ENCODE peak calls at places on chromosomes 16 and 17, in four cellular contexts. One of them, this sample, is unnamed. For H3K9me3, the result is how much of the 10 kb centered on the place peaks cover.

GRCh38 chr17:81387235-81388060 is 7.8 kb upstream of the BAHCC1 start:
- DNase-seq in endodermal cell: peak
- DNase-seq in A549: peak
- DNase-seq in adrenal gland: peak
- DNase-seq in this sample: peak

GRCh38 chr17:81094744-81095607 is 60.0 kb downstream of the BAIAP2 start:
- DNase-seq in endodermal cell: peak
- DNase-seq in A549: peak
- DNase-seq in adrenal gland: peak
- DNase-seq in this sample: peak

GRCh38 chr17:17993366-17993765 is 20.7 kb downstream of the DRC3 start:
- DNase-seq in endodermal cell: no peak
- DNase-seq in A549: no peak
- DNase-seq in adrenal gland: peak
- DNase-seq in this sample: no peak

GRCh38 chr17:20074489-20074888 is 65.3 kb downstream of the SPECC1 start:
- DNase-seq in endodermal cell: no peak
- DNase-seq in A549: no peak
- DNase-seq in adrenal gland: no peak
- DNase-seq in this sample: no peak

GRCh38 chr17:81817758-81818147 is 13.8 kb downstream of the GCGR start:
- DNase-seq in endodermal cell: no peak
- DNase-seq in A549: no peak
- DNase-seq in adrenal gland: no peak
- DNase-seq in this sample: no peak

GRCh38 chr17:49777577-49777976 is 10.9 kb upstream of the KAT7 start:
- DNase-seq in endodermal cell: no peak
- DNase-seq in A549: no peak
- DNase-seq in adrenal gland: no peak
- DNase-seq in this sample: no peak

GRCh38 chr17:34635876-34636275 is 56.5 kb downstream of the TMEM132E start:
- DNase-seq in endodermal cell: no peak
- DNase-seq in A549: no peak
- DNase-seq in adrenal gland: no peak
- DNase-seq in this sample: no peak

GRCh38 chr16:85193876-85194275 is 81.6 kb upstream of the CIBAR2 start:
- DNase-seq in endodermal cell: no peak
- DNase-seq in A549: no peak
- DNase-seq in adrenal gland: peak
- DNase-seq in this sample: no peak

DNA sequence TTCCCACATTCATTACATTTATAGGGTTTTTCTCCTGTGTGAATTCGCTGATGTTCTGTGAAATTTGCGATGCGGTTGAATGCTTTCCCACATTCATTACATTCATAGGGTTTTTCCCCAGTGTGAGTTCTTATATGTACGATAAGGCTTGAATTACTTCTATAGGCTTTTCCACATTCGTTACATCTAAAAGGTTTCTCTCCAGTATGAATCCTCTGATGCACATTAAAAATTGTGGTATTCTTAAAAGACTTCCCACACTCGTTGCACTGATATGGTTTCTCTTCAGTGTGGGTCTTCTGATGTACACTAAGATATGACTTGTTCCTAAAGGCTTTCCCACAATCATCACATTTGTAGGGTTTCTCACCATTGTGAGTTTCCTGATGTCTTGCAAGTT is 30.4 kb downstream of the ZNF624 start:
- DNase-seq in endodermal cell: no peak
- DNase-seq in A549: no peak
- DNase-seq in adrenal gland: no peak
- DNase-seq in this sample: no peak
- H3K9me3 ChIP-seq in endodermal cell: half or more
- H3K9me3 ChIP-seq in A549: half or more
- H3K9me3 ChIP-seq in adrenal gland: half or more
- H3K9me3 ChIP-seq in this sample: half or more

GRCh38 chr17:14882131-14882530 is 383.0 kb downstream of the PMP22 start:
- DNase-seq in endodermal cell: no peak
- DNase-seq in A549: no peak
- DNase-seq in adrenal gland: no peak
- DNase-seq in this sample: no peak

GRCh38 chr17:14886200-14886739 is 378.9 kb downstream of the PMP22 start:
- DNase-seq in endodermal cell: peak
- DNase-seq in A549: no peak
- DNase-seq in adrenal gland: no peak
- DNase-seq in this sample: no peak
- H3K9me3 ChIP-seq in endodermal cell: under half
- H3K9me3 ChIP-seq in A549: under half
- H3K9me3 ChIP-seq in adrenal gland: under half
- H3K9me3 ChIP-seq in this sample: under half

GRCh38 chr16:84033251-84034195 is 9.1 kb downstream of the SLC38A8 start:
- DNase-seq in endodermal cell: no peak
- DNase-seq in A549: no peak
- DNase-seq in adrenal gland: no peak
- DNase-seq in this sample: no peak

GRCh38 chr16:84036131-84036530 is 6.5 kb downstream of the SLC38A8 start:
- DNase-seq in endodermal cell: no peak
- DNase-seq in A549: no peak
- DNase-seq in adrenal gland: no peak
- DNase-seq in this sample: no peak

GRCh38 chr16:84032458-84033178 is 10.0 kb downstream of the SLC38A8 start:
- DNase-seq in endodermal cell: peak
- DNase-seq in A549: no peak
- DNase-seq in adrenal gland: no peak
- DNase-seq in this sample: no peak

GRCh38 chr16:84036982-84037425 is 5.6 kb downstream of the SLC38A8 start:
- DNase-seq in endodermal cell: no peak
- DNase-seq in A549: no peak
- DNase-seq in adrenal gland: no peak
- DNase-seq in this sample: no peak

DNA sequence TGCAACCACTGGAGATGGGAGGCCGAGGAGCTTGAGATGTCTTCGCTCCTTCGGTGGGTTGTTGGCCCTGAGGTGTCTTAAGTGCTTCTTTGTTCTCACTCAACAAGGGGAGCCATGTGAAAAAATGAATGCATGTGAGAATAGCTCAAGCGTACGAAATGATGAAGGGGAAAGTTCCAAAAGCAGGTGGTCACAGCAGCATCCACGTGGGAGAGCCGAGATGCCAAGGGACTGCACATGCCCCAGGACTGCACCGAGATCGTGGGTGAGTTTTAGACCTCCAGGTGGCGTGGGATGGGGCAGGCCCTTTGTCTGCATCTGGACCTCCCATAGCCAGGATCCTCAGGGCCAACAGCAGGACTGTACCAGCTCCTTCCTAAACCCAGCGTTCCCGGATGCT is 8.1 kb downstream of the SLC38A8 start:
- DNase-seq in endodermal cell: no peak
- DNase-seq in A549: no peak
- DNase-seq in adrenal gland: no peak
- DNase-seq in this sample: no peak
- H3K9me3 ChIP-seq in endodermal cell: under half
- H3K9me3 ChIP-seq in A549: under half
- H3K9me3 ChIP-seq in adrenal gland: under half
- H3K9me3 ChIP-seq in this sample: under half

DNA sequence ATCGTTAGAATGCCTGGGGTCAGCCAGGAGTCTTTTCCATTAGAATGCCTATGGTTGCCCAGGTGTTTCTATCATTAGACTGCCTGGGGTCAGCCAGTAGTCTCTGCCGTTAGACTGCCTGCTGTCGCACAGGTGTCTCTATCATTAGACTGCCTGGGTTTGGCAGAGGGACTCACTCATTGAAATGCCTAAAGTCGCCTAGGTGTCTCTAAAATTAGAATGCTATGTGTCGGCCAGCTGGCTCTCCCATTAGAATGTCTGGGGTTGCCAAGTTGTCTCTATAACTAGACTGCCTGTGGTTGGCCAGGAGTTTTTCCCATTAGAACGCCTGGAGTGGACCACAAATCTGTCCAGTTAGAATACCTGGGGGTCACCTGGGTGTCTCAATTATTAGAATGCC is 2266.5 kb downstream of the TP53TG3F start:
- DNase-seq in endodermal cell: no peak
- DNase-seq in A549: no peak
- DNase-seq in adrenal gland: no peak
- DNase-seq in this sample: no peak
- H3K9me3 ChIP-seq in endodermal cell: half or more
- H3K9me3 ChIP-seq in A549: under half
- H3K9me3 ChIP-seq in adrenal gland: under half
- H3K9me3 ChIP-seq in this sample: under half

GRCh38 chr16:61575617-61576016 is 460.6 kb downstream of the CDH8 start:
- DNase-seq in endodermal cell: no peak
- DNase-seq in A549: no peak
- DNase-seq in adrenal gland: no peak
- DNase-seq in this sample: no peak

GRCh38 chr16:61576476-61576875 is 459.8 kb downstream of the CDH8 start:
- DNase-seq in endodermal cell: no peak
- DNase-seq in A549: no peak
- DNase-seq in adrenal gland: no peak
- DNase-seq in this sample: no peak

GRCh38 chr16:61581417-61582046 is 454.7 kb downstream of the CDH8 start:
- DNase-seq in endodermal cell: no peak
- DNase-seq in A549: no peak
- DNase-seq in adrenal gland: no peak
- DNase-seq in this sample: no peak

GRCh38 chr16:61580579-61580978 is 455.7 kb downstream of the CDH8 start:
- DNase-seq in endodermal cell: no peak
- DNase-seq in A549: no peak
- DNase-seq in adrenal gland: no peak
- DNase-seq in this sample: no peak

GRCh38 chr16:61579195-61579594 is 457.0 kb downstream of the CDH8 start:
- DNase-seq in endodermal cell: no peak
- DNase-seq in A549: no peak
- DNase-seq in adrenal gland: no peak
- DNase-seq in this sample: no peak
- H3K9me3 ChIP-seq in endodermal cell: under half
- H3K9me3 ChIP-seq in A549: under half
- H3K9me3 ChIP-seq in adrenal gland: under half
- H3K9me3 ChIP-seq in this sample: under half

DNA sequence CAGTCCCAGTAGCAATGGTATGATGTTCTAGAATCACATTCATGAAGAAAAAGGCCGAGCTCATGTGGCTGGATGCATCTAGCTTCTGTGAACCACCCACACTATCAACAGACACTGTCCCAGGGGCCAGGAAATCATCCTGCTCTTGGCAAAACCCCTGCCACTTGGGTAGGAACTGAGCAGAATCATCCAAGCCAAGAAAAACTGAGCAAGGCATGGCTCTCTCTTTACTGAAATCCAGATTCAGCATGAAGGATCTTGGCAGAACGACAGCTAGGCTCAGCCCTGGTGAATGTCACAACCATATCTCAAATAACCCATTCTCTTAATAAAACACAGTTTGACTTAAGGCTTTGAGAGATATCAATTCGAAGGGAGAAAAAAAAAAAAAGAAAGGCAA is 72.3 kb downstream of the MAF start:
- DNase-seq in endodermal cell: no peak
- DNase-seq in A549: no peak
- DNase-seq in adrenal gland: no peak
- DNase-seq in this sample: no peak
- H3K9me3 ChIP-seq in endodermal cell: under half
- H3K9me3 ChIP-seq in A549: under half
- H3K9me3 ChIP-seq in adrenal gland: under half
- H3K9me3 ChIP-seq in this sample: under half

DNA sequence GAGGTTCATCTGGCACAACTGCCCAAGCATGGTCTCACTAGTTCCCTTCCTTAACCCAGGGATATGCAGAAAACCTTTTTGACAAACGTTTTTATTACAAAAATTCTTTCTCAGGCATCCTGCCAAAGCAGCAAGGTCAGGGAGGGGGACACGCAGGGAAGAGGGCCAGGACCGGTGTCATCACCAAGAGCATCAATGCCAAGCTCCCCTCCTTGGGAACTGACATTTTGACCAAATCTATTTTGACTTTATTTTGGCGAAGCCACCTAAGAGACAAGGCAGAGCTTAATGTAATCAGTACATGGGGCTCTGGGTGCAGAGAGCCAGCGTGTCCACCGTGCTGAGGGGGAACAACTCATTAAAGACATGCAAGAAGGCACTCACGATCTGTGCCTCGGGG is 265.2 kb downstream of the CBLN1 start:
- DNase-seq in endodermal cell: peak
- DNase-seq in A549: no peak
- DNase-seq in adrenal gland: no peak
- DNase-seq in this sample: no peak
- H3K9me3 ChIP-seq in endodermal cell: under half
- H3K9me3 ChIP-seq in A549: under half
- H3K9me3 ChIP-seq in adrenal gland: under half
- H3K9me3 ChIP-seq in this sample: under half

DNA sequence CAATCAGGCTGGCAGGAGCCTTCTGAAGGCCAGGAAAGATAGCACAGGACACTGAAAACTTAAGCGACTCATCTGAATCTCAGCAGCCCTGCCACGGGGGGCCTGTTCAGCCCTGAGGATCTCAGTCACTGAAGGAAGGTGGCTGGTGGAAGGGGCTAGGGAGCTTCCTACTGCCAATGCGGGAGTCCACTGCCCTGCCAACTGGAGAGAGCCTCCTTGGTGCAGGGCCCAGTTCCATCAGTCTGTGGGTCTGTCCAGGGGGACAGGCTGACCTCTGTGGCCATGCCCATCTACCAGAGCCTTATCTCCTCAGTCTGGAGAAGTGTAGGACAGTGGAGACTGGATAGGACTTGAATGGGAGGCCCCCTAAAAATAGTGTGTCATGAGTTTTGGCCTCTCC is 1851.6 kb downstream of the TP53TG3F start:
- DNase-seq in endodermal cell: no peak
- DNase-seq in A549: no peak
- DNase-seq in adrenal gland: no peak
- DNase-seq in this sample: no peak
- H3K9me3 ChIP-seq in endodermal cell: half or more
- H3K9me3 ChIP-seq in A549: under half
- H3K9me3 ChIP-seq in adrenal gland: under half
- H3K9me3 ChIP-seq in this sample: under half